ENCODE peak calls at places on chromosomes 5 and 9, in six cellular contexts. F, I, T, G, M and Q are unnamed samples.

GRCh38 chr5:96079962-96080361 is 118.3 kb upstream of the ELL2 start:
- DNase-seq in F (no peak), I (no peak), T (no peak), G (no peak), M (no peak), Q (no peak)

GRCh38 chr9:127168756-127169506 is 46.5 kb upstream of the ANGPTL2 start:
- DNase-seq in F (no peak), I (no peak), T (no peak), G (no peak), M (no peak), Q (no peak)

GRCh38 chr5:141934099-141934844 is 10.6 kb downstream of the DELE1 start:
- DNase-seq in F (no peak), I (no peak), T (no peak), G (no peak), M (no peak), Q (peak)

GRCh38 chr9:21789541-21790037 is 12.8 kb upstream of the MTAP start:
- DNase-seq in F (peak), I (no peak), T (no peak), G (peak), M (peak), Q (peak)

GRCh38 chr9:68704804-68705635 is at the start of gene PIP5K1B:
- DNase-seq in F (peak), I (peak), T (no peak), G (no peak), M (no peak), Q (no peak)

GRCh38 chr5:140041492-140042421 is 1.3 kb downstream of the NRG2 start:
- DNase-seq in F (peak), I (peak), T (peak), G (peak), M (peak), Q (no peak)

GRCh38 chr9:121871431-121872025 is 220.1 kb downstream of the DAB2IP start:
- DNase-seq in F (no peak), I (no peak), T (peak), G (no peak), M (no peak), Q (no peak)

GRCh38 chr5:101080485-101081240 is 177.6 kb upstream of the ST8SIA4 start:
- DNase-seq in F (no peak), I (no peak), T (no peak), G (no peak), M (no peak), Q (no peak)

GRCh38 chr9:16413509-16414016 is 456.9 kb downstream of the BNC2 start:
- DNase-seq in F (no peak), I (no peak), T (peak), G (no peak), M (no peak), Q (no peak)

GRCh38 chr5:179128976-179129375 is 68.8 kb downstream of the ZNF354C start:
- DNase-seq in F (no peak), I (no peak), T (no peak), G (no peak), M (no peak), Q (no peak)

GRCh38 chr9:27717991-27718390 is 144.7 kb upstream of the C9orf72 start:
- DNase-seq in F (no peak), I (no peak), T (no peak), G (no peak), M (no peak), Q (no peak)

GRCh38 chr5:79938468-79938867 is 52.6 kb downstream of the MTX3 start:
- DNase-seq in F (peak), I (no peak), T (no peak), G (no peak), M (no peak), Q (no peak)